ENCODE peak calls at places on chromosomes 5 and 9, in four cellular contexts. One of them, this sample, is unnamed.

GRCh38 chr9:133246507-133247390 is 28.3 kb downstream of the ABO start:
- DNase-seq in RWPE2: no peak
- DNase-seq in breast epithelium: peak; percentile 35
- DNase-seq in upper lobe of right lung: no peak
- DNase-seq in this sample: no peak

GRCh38 chr5:143054480-143054941 is 284.3 kb downstream of the ARHGAP26 start:
- DNase-seq in breast epithelium: no peak
- DNase-seq in upper lobe of right lung: no peak
- DNase-seq in RWPE2: no peak
- DNase-seq in this sample: no peak

GRCh38 chr5:107769531-107769930 is 98.8 kb upstream of the EFNA5 start:
- DNase-seq in RWPE2: no peak
- DNase-seq in breast epithelium: no peak
- DNase-seq in upper lobe of right lung: no peak
- DNase-seq in this sample: no peak

GRCh38 chr9:133238851-133239532 is 29.9 kb upstream of the OBP2B start:
- DNase-seq in upper lobe of right lung: peak; percentile 91
- DNase-seq in RWPE2: no peak
- DNase-seq in breast epithelium: peak; percentile 61
- DNase-seq in this sample: peak; percentile 84

GRCh38 chr9:120438111-120438510 is 141.9 kb downstream of the CDK5RAP2 start:
- DNase-seq in upper lobe of right lung: no peak
- DNase-seq in RWPE2: no peak
- DNase-seq in breast epithelium: no peak
- DNase-seq in this sample: no peak

GRCh38 chr9:114278881-114279570 is 43.9 kb upstream of the ORM1 start:
- DNase-seq in upper lobe of right lung: peak; percentile 48
- DNase-seq in RWPE2: peak; percentile 95
- DNase-seq in breast epithelium: no peak
- DNase-seq in this sample: no peak

GRCh38 chr9:14482856-14483255 is 168.9 kb upstream of the NFIB start:
- DNase-seq in upper lobe of right lung: no peak
- DNase-seq in breast epithelium: no peak
- DNase-seq in RWPE2: no peak
- DNase-seq in this sample: no peak

GRCh38 chr9:97293207-97293721 is 14.2 kb upstream of the CCDC180 start:
- DNase-seq in upper lobe of right lung: no peak
- DNase-seq in RWPE2: no peak
- DNase-seq in breast epithelium: no peak
- DNase-seq in this sample: no peak

GRCh38 chr9:94740191-94740874 is 13.8 kb downstream of the AOPEP start:
- DNase-seq in breast epithelium: no peak
- DNase-seq in RWPE2: no peak
- DNase-seq in upper lobe of right lung: no peak
- DNase-seq in this sample: no peak

GRCh38 chr5:138698713-138699112 is 54.5 kb upstream of the CTNNA1 start:
- DNase-seq in RWPE2: no peak
- DNase-seq in upper lobe of right lung: no peak
- DNase-seq in breast epithelium: no peak
- DNase-seq in this sample: no peak

GRCh38 chr5:95022967-95023695 is 261.8 kb downstream of the MCTP1 start:
- DNase-seq in RWPE2: no peak
- DNase-seq in breast epithelium: no peak
- DNase-seq in upper lobe of right lung: no peak
- DNase-seq in this sample: no peak

GRCh38 chr9:25543806-25544205 is 134.4 kb downstream of the TUSC1 start:
- DNase-seq in upper lobe of right lung: no peak
- DNase-seq in RWPE2: no peak
- DNase-seq in breast epithelium: no peak
- DNase-seq in this sample: no peak

GRCh38 chr5:170420809-170421412 is 31.7 kb upstream of the KCNMB1 start:
- DNase-seq in breast epithelium: no peak
- DNase-seq in upper lobe of right lung: no peak
- DNase-seq in RWPE2: no peak
- DNase-seq in this sample: peak; percentile 55

DNA sequence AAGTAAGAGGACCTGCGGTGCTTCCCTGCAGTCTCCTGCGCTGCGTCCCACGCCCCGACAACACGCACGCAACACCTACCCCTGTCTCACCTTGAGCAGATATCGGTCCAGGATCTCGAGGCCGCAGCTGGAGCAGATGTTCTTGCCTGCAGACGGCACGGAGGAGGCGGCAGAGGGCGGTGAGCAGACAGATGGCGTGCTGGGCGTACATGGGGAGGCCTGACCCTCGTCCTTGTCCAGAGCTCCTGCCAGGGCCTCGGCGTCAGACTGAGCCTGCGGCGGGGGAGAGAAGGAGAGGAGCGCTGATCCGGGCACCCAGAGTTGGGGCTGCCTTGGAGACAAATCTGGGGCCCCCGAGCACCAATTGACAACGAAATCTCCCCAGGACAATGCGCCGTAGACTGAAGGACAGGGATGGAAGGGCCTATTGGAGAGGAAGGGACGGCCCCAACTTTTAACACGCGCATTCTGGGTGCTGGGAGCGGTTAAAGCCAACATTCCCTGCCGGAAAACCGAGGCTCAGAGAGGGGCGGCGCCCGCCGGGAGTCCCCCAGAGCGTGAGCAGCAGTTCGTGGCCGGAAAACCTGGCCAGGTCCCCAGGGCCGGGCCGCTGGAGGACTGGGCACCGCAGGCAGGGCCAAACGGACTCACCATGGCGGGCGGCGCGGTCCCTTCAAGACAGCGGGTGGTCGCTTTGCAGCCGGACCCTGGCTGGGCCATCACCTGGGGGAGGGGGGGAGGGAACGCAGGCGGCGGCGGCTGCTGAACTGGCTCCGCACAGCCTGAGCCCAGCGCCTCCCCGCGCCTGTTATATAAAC is 1.8 kb downstream of the LHX6 start:
- DNase-seq in upper lobe of right lung: no peak
- DNase-seq in RWPE2: no peak
- DNase-seq in breast epithelium: no peak
- DNase-seq in this sample: no peak
- H3K27me3 ChIP-seq in upper lobe of right lung: peaks cover 72% of the 10 kb centered on the region
- H3K27me3 ChIP-seq in RWPE2: peaks cover 21% of the 10 kb centered on the region
- H3K27me3 ChIP-seq in breast epithelium: peaks cover 81% of the 10 kb centered on the region
- H3K27me3 ChIP-seq in this sample: peaks cover 62% of the 10 kb centered on the region

GRCh38 chr5:178389031-178389729 is 156.6 kb upstream of the PHYKPL start:
- DNase-seq in breast epithelium: no peak
- DNase-seq in RWPE2: no peak
- DNase-seq in upper lobe of right lung: no peak
- DNase-seq in this sample: no peak
- H3K27me3 ChIP-seq in breast epithelium: peaks cover 20% of the 10 kb centered on the region
- H3K27me3 ChIP-seq in RWPE2: peaks cover 9% of the 10 kb centered on the region
- H3K27me3 ChIP-seq in upper lobe of right lung: no peaks in the 10 kb centered on the region
- H3K27me3 ChIP-seq in this sample: no peaks in the 10 kb centered on the region

GRCh38 chr9:98880311-98881015 is 63.2 kb upstream of the COL15A1 start:
- DNase-seq in RWPE2: no peak
- DNase-seq in upper lobe of right lung: no peak
- DNase-seq in breast epithelium: no peak
- DNase-seq in this sample: peak; percentile 17

GRCh38 chr9:98881356-98881755 is 62.4 kb upstream of the COL15A1 start:
- DNase-seq in breast epithelium: no peak
- DNase-seq in upper lobe of right lung: no peak
- DNase-seq in RWPE2: no peak
- DNase-seq in this sample: no peak

GRCh38 chr9:98881836-98882568 is 61.7 kb upstream of the COL15A1 start:
- DNase-seq in breast epithelium: no peak
- DNase-seq in RWPE2: no peak
- DNase-seq in upper lobe of right lung: no peak
- DNase-seq in this sample: no peak

GRCh38 chr9:98879094-98879957 is 64.4 kb upstream of the COL15A1 start:
- DNase-seq in RWPE2: no peak
- DNase-seq in breast epithelium: no peak
- DNase-seq in upper lobe of right lung: no peak
- DNase-seq in this sample: no peak

DNA sequence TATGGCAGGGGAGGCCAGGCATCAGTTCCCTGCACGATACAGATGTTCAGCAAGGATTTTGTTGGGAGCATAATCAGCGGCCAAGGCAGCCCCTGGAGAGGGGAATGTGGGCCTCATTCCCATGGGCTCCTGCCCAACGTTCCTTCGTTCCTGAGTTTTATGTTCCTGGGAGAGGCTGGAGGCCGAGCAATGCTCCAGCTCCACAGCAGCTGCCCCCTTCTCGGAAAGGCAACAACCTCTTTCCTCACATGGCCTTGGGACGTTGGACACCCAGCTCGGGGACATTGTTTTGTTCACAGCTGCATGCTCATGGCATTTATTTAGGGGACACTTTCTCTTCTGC is 63.8 kb upstream of the COL15A1 start:
- DNase-seq in breast epithelium: no peak
- DNase-seq in upper lobe of right lung: no peak
- DNase-seq in RWPE2: no peak
- DNase-seq in this sample: no peak
- H3K27me3 ChIP-seq in breast epithelium: no peaks in the 10 kb centered on the region
- H3K27me3 ChIP-seq in upper lobe of right lung: no peaks in the 10 kb centered on the region
- H3K27me3 ChIP-seq in RWPE2: no peaks in the 10 kb centered on the region
- H3K27me3 ChIP-seq in this sample: no peaks in the 10 kb centered on the region

DNA sequence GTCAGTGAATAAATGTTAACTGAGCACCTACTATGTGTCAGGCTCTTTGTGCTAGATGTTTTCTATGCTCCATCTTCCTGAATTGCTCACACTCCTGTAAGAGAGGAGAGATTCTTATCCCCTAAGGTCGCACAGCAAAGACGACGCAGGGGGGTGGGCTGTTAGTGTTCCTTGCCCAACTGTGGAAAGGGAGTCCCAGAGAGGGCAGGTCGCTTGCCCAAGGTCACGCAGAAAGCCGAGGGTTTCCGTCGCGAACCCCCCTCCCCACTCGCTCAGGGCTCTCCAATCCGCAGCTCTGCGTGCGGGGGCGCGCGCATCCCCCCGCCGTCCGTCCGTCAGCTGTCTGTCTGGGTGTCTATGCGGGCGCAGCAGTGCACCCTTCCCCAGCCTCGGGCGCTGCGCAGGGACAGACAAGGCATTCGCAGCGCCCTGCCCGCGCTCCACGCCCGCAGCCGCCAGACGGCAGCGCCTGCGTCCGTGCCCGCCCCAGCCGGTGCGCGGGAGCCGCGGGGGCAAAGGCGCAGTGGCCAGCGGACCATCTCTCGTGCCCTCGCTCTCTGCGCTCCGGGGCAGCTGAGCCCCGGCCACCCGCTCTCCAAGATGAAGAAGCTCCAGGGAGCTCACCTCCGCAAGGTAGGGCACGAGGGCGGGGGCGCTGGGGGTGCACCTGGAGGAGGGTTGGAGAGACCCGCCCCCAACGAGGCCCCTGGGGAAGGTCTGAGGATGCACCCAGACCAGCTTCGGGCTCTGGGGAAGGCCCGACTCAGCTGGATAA is at the start of gene SLC6A7:
- DNase-seq in breast epithelium: no peak
- DNase-seq in upper lobe of right lung: no peak
- DNase-seq in RWPE2: no peak
- DNase-seq in this sample: peak; percentile 43
- H3K27me3 ChIP-seq in breast epithelium: peaks cover 27% of the 10 kb centered on the region
- H3K27me3 ChIP-seq in upper lobe of right lung: peaks cover 22% of the 10 kb centered on the region
- H3K27me3 ChIP-seq in RWPE2: peaks cover 38% of the 10 kb centered on the region
- H3K27me3 ChIP-seq in this sample: no peaks in the 10 kb centered on the region

GRCh38 chr5:2460098-2460497 is 291.4 kb downstream of the IRX2 start:
- DNase-seq in upper lobe of right lung: no peak
- DNase-seq in breast epithelium: no peak
- DNase-seq in RWPE2: no peak
- DNase-seq in this sample: no peak

GRCh38 chr5:2465383-2465782 is 286.1 kb downstream of the IRX2 start:
- DNase-seq in upper lobe of right lung: no peak
- DNase-seq in RWPE2: no peak
- DNase-seq in breast epithelium: no peak
- DNase-seq in this sample: no peak

GRCh38 chr5:2464141-2464540 is 287.3 kb downstream of the IRX2 start:
- DNase-seq in breast epithelium: no peak
- DNase-seq in RWPE2: no peak
- DNase-seq in upper lobe of right lung: no peak
- DNase-seq in this sample: no peak

GRCh38 chr5:2466966-2467365 is 284.5 kb downstream of the IRX2 start:
- DNase-seq in RWPE2: no peak
- DNase-seq in upper lobe of right lung: no peak
- DNase-seq in breast epithelium: no peak
- DNase-seq in this sample: no peak

DNA sequence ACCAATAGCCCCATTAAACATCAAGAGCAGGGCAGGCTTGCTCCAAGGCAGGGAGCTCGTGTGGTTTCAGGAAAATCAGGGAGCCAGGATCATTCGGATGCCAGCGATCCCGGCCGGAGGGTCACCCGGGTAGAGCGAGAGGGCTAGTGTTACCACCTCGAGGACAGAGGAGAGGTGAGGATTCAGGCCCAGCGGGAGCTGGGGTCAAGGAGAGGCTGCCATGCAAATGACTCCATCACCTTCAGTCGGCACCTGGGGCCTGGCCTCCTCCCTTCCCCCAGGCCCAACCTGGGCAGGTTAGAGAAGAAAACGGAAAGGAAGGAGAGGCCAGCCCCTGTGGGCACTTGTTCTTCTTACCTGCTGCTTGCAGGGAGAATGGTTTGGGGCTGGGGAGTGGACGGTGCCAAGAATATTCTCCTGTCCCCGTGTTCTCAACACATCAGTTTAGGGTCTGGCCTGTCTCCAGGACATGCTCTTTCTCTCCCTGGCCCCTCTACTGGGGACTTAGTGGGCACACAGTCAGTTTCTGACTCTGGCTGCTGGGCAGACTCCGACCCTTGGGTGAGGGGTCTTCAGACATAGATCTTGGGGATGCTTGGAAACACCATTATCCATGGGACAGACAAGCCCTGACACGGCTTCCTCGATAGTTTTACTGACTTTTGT is 289.3 kb downstream of the IRX2 start:
- DNase-seq in breast epithelium: no peak
- DNase-seq in upper lobe of right lung: no peak
- DNase-seq in RWPE2: no peak
- DNase-seq in this sample: no peak
- H3K27me3 ChIP-seq in breast epithelium: peaks cover 9% of the 10 kb centered on the region
- H3K27me3 ChIP-seq in upper lobe of right lung: no peaks in the 10 kb centered on the region
- H3K27me3 ChIP-seq in RWPE2: peaks cover 16% of the 10 kb centered on the region
- H3K27me3 ChIP-seq in this sample: no peaks in the 10 kb centered on the region

DNA sequence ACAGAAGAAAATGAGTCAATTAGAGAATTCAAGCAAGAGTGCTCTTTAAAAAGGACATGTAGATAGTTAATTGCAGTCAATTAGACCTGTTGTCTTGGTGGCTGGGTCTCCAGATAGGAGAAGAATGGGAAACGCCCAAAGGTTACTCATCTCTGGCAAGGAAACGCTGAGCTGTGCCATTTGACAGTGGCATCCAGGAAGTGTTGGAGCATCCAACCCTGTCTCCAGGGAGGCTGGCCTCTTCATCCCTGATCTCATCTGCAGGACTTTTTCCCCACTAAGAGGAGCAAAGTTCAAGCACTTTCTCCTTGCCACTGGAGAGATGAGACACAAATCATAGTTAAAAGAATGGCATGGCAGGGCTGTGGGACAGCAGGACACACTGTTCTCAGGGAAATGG is 111.7 kb upstream of the MSX2 start:
- DNase-seq in breast epithelium: no peak
- DNase-seq in upper lobe of right lung: no peak
- DNase-seq in RWPE2: no peak
- DNase-seq in this sample: peak; percentile 82
- H3K27me3 ChIP-seq in breast epithelium: no peaks in the 10 kb centered on the region
- H3K27me3 ChIP-seq in upper lobe of right lung: peaks cover under 1% of the 10 kb centered on the region
- H3K27me3 ChIP-seq in RWPE2: no peaks in the 10 kb centered on the region
- H3K27me3 ChIP-seq in this sample: no peaks in the 10 kb centered on the region

DNA sequence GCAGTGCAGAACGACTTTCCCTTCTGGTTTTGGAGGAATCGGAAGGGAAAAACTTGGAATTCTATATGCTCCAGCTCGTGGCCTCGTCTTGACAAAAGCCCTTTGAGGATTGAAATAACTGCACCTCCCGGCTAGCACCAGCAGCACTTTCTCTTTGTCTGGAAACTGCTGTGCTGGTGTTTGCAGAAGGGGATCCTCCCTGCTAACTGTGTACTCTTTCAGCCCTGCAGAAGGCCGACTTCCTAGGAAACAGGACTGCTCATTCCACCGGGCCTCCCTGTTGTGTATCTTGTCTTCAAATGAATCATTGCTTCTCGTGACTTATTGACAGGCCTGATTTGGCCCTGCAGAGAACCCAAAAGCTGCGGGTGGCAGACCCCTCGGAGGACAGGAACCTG is 23.6 kb downstream of the STC2 start:
- DNase-seq in RWPE2: no peak
- DNase-seq in breast epithelium: no peak
- DNase-seq in upper lobe of right lung: no peak
- DNase-seq in this sample: no peak
- H3K27me3 ChIP-seq in RWPE2: no peaks in the 10 kb centered on the region
- H3K27me3 ChIP-seq in breast epithelium: no peaks in the 10 kb centered on the region
- H3K27me3 ChIP-seq in upper lobe of right lung: no peaks in the 10 kb centered on the region
- H3K27me3 ChIP-seq in this sample: no peaks in the 10 kb centered on the region